ENCODE peak calls at places on chromosomes 2 and 18, in seven cellular contexts. O is endodermal cell, T is breast epithelium, E is sigmoid colon, P is fibroblast of lung, S is astrocyte, H is tibial artery. V is an unnamed sample. For H3K4me1, the result is how much of the 10 kb centered on the place peaks cover.

GRCh38 chr2:120344991-120345975 is 653 bp upstream of the INHBB start:
- DNase-seq in O (peak), S (no peak), H (no peak), T (no peak), P (peak), E (no peak), V (no peak)

GRCh38 chr2:70683455-70683854 is 84.5 kb downstream of the ADD2 start:
- DNase-seq in T (no peak), H (no peak), S (no peak), P (no peak), O (peak), E (peak), V (no peak)

GRCh38 chr18:49371786-49372185 is 88.7 kb downstream of the DYM start:
- DNase-seq in H (no peak), T (no peak), S (peak), E (no peak), P (peak), O (no peak), V (no peak)

GRCh38 chr2:72570401-72570800 is 255.4 kb downstream of the EXOC6B start:
- DNase-seq in T (no peak), S (peak), O (no peak), H (no peak), E (no peak), P (peak), V (no peak)

GRCh38 chr2:10039658-10040410 is 3.5 kb upstream of the KLF11 start:
- DNase-seq in S (no peak), H (peak), P (peak), E (peak), T (peak), O (no peak), V (no peak)

GRCh38 chr2:182366625-182367024 is 60.2 kb downstream of the PDE1A start:
- DNase-seq in H (peak), O (no peak), P (peak), S (peak), T (no peak), E (peak), V (no peak)

GRCh38 chr2:157877761-157878400 is 1.8 kb upstream of the ACVR1 start:
- DNase-seq in S (no peak), O (no peak), H (no peak), E (no peak), T (no peak), P (no peak), V (no peak)

GRCh38 chr2:108594982-108595464 is 60.8 kb downstream of the LIMS1 start:
- DNase-seq in P (peak), E (no peak), T (no peak), O (peak), S (peak), H (no peak), V (no peak)

GRCh38 chr2:100984892-100985307 is 17.2 kb upstream of the RPL31 start:
- DNase-seq in O (peak), S (peak), H (peak), P (peak), T (peak), E (peak), V (peak)

GRCh38 chr18:9711361-9712129 is 3.4 kb downstream of the RAB31 start:
- DNase-seq in T (peak), P (no peak), E (peak), O (no peak), S (no peak), H (no peak), V (no peak)

GRCh38 chr2:24970483-24971299 is 1.1 kb downstream of the DNAJC27 start:
- DNase-seq in P (peak), S (peak), E (peak), T (no peak), O (no peak), H (no peak), V (no peak)

GRCh38 chr18:10926565-10927194 is 222.7 kb downstream of the PIEZO2 start:
- DNase-seq in P (peak), T (no peak), S (peak), H (no peak), E (no peak), O (no peak), V (no peak)

GRCh38 chr2:83196225-83196624 is 1262.9 kb downstream of the SUCLG1 start:
- DNase-seq in O (no peak), S (peak), H (no peak), T (no peak), E (no peak), P (peak), V (no peak)

GRCh38 chr2:31903109-31903780 is 107.6 kb downstream of the MEMO1 start:
- DNase-seq in H (no peak), P (no peak), O (no peak), T (no peak), E (no peak), S (no peak), V (no peak)

GRCh38 chr2:145043399-145043834 is 523.5 kb upstream of the ZEB2 start:
- DNase-seq in O (no peak), S (no peak), H (no peak), T (no peak), P (no peak), E (no peak), V (no peak)

GRCh38 chr2:215637658-215638057 is 201.8 kb upstream of the FN1 start:
- DNase-seq in O (no peak), H (no peak), T (no peak), E (no peak), P (peak), S (peak), V (no peak)

GRCh38 chr2:33184026-33184425 is 237.3 kb downstream of the LTBP1 start:
- DNase-seq in H (no peak), P (no peak), E (no peak), O (no peak), T (no peak), S (no peak), V (no peak)

GRCh38 chr2:11373096-11373495 is 28.7 kb upstream of the ROCK2 start:
- DNase-seq in P (no peak), S (no peak), T (no peak), O (no peak), H (no peak), E (no peak), V (no peak)
- H3K4me1 ChIP-seq in P (under half), S (under half), T (under half), O (under half), H (half or more), E (under half), V (under half)

GRCh38 chr2:221606369-221606768 is 34.3 kb upstream of the EPHA4 start:
- DNase-seq in T (no peak), E (no peak), O (no peak), S (no peak), H (no peak), P (no peak), V (no peak)
- TF ChIP-seq CTCF in T (no peak), E (no peak), O (no peak), S (no peak), H (no peak), P (no peak), V (no peak)

GRCh38 chr2:11333431-11334183 is 10.8 kb downstream of the ROCK2 start:
- DNase-seq in H (no peak), S (no peak), T (no peak), E (no peak), P (no peak), O (no peak), V (no peak)

GRCh38 chr2:11327871-11328270 is 16.6 kb downstream of the ROCK2 start:
- DNase-seq in E (no peak), T (no peak), H (no peak), P (no peak), S (no peak), O (no peak), V (no peak)

GRCh38 chr2:11329759-11330158 is 14.7 kb downstream of the ROCK2 start:
- DNase-seq in O (no peak), S (no peak), E (no peak), T (no peak), P (peak), H (no peak), V (no peak)

GRCh38 chr2:11332596-11332995 is 11.8 kb downstream of the ROCK2 start:
- DNase-seq in S (no peak), O (no peak), H (no peak), T (no peak), P (no peak), E (no peak), V (no peak)

DNA sequence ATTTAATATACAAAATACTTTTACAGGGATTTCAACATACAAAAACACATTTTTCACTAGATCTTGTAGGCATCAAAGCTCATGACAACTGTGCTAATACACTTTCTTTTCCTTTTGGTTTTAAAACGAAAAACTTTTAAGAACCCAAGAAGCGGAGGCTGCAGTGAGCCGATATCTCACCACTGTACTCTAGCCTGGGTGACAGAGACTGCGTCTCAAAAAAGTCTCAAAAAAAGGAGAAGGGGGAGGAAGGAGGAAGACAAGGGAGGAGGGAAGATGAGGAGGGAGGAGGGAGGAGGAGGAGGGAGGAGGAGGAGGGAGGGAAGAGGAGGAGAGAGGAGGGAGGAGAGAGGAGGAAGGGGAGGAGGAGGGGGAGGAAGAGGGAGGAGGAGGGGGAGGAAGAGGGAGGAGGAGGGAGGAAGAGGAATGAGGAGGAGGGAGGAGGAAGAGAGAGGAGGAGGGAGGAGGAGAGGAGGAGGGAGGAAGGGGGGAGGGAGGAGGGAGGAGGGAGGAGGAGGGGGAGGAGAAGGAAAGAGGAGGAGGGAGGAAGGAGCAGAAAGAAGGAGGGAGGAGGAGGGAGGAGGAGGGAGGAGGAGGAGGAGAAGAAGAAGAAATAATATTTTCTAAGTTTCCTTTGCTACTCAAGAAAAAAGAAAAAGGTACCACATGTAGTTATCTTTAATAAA is 13.8 kb downstream of the ROCK2 start:
- DNase-seq in T (no peak), P (no peak), H (no peak), O (no peak), S (no peak), E (no peak), V (no peak)
- H3K4me3 ChIP-seq in T (no peak), P (peak), H (peak), O (no peak), S (no peak), E (no peak), V (no peak)

GRCh38 chr2:55012648-55013484 is 37.4 kb downstream of the RTN4 start:
- DNase-seq in S (no peak), T (no peak), E (no peak), P (no peak), O (no peak), H (no peak), V (no peak)

GRCh38 chr2:55009277-55010055 is 40.8 kb downstream of the RTN4 start:
- DNase-seq in E (no peak), S (no peak), O (no peak), P (no peak), T (no peak), H (no peak), V (no peak)

GRCh38 chr2:55011741-55012574 is 38.3 kb downstream of the RTN4 start:
- DNase-seq in S (no peak), P (no peak), E (no peak), T (no peak), O (no peak), H (no peak), V (no peak)

GRCh38 chr2:55010149-55010591 is 40.1 kb downstream of the RTN4 start:
- DNase-seq in E (peak), T (peak), S (peak), O (no peak), H (peak), P (peak), V (peak)

DNA sequence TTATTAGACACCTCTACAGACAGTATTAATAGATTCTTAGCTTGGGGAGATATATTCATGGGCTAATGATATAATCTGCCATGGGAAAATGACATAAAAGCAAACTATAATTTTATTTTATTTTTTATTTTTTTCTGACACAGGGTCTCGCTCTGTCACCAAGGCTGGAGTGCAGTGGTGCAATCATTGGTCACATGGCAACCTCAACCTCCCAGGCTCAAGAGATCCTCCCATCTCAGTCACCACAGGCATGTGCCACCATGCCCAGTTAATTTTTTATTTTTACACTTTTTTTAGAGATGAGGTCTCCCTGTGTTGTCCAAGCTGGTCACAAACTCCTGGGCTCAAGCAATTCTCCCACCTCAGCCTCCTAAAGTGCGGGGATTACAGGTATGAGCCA is 39.3 kb downstream of the RTN4 start:
- DNase-seq in H (peak), E (no peak), T (peak), O (no peak), S (no peak), P (peak), V (no peak)
- H3K4me1 ChIP-seq in H (half or more), E (half or more), T (under half), O (under half), S (under half), P (under half), V (half or more)

GRCh38 chr18:42072407-42072806 is 117.4 kb downstream of the PIK3C3 start:
- DNase-seq in S (no peak), P (no peak), H (no peak), O (no peak), T (no peak), E (no peak), V (no peak)
- TF ChIP-seq CTCF in S (no peak), P (no peak), H (no peak), O (peak), T (no peak), E (no peak), V (no peak)

DNA sequence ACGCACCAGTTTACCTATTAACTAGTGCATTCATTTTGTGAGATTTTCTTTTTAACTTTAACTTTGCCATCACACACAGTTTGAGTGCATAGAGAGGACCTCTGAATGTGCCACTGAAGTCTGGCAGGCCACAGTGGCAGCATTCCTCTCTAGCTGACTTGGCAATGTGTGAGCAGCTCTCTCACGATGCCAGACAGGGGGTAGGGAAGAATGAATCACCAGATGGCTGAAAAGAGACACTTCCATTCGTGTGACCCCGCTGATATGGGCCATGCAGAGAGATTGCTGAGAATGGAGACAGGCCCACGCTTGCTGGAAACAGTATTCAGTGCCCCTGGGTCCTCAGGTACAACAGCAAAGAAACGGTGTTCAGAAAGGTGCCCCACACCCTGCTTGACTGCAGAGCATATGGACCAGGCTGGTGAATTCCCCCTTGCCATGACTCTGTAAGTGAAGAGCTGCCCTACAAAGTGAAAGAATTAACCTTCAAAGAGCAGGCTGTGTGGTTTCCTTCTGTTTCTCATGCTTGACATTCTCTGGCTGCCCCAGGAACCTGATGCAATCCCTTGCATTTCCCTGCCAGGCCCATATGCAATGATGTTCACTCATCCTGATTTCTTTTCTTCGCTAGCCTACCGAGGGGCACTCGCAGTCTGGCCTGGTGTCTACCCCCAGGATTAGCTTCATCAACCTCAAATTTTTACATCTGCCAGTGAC is 236.1 kb downstream of the CDH20 start:
- DNase-seq in T (no peak), S (peak), O (no peak), H (no peak), P (peak), E (no peak), V (no peak)
- H3K4me3 ChIP-seq in T (no peak), S (peak), O (no peak), H (no peak), P (no peak), E (no peak), V (no peak)

GRCh38 chr2:203682688-203683130 is 23.7 kb upstream of the CD28 start:
- DNase-seq in T (no peak), S (peak), H (peak), P (peak), O (no peak), E (no peak), V (no peak)

GRCh38 chr2:203683421-203683820 is 23.0 kb upstream of the CD28 start:
- DNase-seq in P (no peak), H (no peak), T (no peak), E (no peak), S (no peak), O (no peak), V (no peak)

GRCh38 chr2:203681978-203682377 is 24.5 kb upstream of the CD28 start:
- DNase-seq in H (peak), P (peak), E (no peak), S (no peak), O (no peak), T (no peak), V (no peak)

GRCh38 chr2:203678971-203679370 is 27.5 kb upstream of the CD28 start:
- DNase-seq in H (no peak), T (no peak), P (peak), O (no peak), E (no peak), S (peak), V (no peak)

DNA sequence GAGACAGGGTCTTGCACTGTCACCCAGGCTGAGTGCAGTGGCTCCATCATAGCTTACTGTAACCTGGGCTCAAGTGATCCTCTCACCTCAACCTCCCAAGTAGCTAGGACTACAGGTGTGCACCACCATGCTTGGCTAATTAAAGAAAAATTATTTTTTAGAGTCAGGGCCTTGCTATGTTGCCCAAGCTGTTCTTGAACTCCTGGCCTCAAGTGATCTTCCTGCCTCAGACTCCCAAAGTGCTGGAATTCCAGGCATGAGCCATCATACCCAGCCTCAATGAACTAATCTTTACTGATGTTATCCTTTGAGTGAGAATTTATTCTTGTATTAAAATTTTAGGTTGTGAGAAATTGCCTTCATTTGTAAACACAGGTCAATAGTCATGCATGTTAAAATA is 27.0 kb upstream of the CD28 start:
- DNase-seq in H (no peak), E (no peak), T (no peak), O (no peak), S (no peak), P (no peak), V (no peak)
- H3K4me1 ChIP-seq in H (under half), E (under half), T (under half), O (under half), S (under half), P (under half), V (under half)

GRCh38 chr2:134227666-134228065 is 26.2 kb upstream of the MGAT5 start:
- DNase-seq in S (no peak), H (no peak), P (no peak), O (no peak), T (no peak), E (no peak), V (no peak)

GRCh38 chr2:134229540-134229939 is 24.3 kb upstream of the MGAT5 start:
- DNase-seq in T (no peak), O (no peak), P (no peak), S (no peak), H (no peak), E (no peak), V (no peak)

GRCh38 chr2:134226561-134226960 is 27.3 kb upstream of the MGAT5 start:
- DNase-seq in T (no peak), O (no peak), P (no peak), S (no peak), H (no peak), E (no peak), V (no peak)

GRCh38 chr2:134230885-134231284 is 23.0 kb upstream of the MGAT5 start:
- DNase-seq in E (no peak), O (no peak), T (no peak), P (no peak), S (no peak), H (no peak), V (no peak)

DNA sequence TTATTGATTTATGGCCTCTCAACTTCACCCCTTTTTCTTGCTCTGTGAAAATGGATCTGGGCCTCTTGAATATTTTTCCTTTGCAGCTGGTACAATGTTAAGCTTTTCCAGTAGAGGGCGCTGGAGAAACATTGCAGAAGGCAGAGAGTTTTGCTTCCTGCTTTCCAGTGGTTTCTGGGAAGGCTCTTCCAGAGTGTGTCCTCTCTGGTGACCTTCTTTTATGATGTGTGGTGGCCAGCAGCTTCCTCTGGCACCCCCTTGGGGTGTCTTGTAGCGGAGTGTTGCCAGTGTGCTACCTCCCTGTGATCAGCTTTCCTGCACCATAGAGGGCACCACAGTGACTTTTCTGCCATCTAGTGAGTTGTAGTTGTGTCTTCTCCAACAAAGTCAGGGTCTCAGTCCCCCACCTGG is 25.4 kb upstream of the MGAT5 start:
- DNase-seq in S (no peak), P (no peak), T (no peak), O (no peak), H (no peak), E (no peak), V (no peak)
- TF ChIP-seq CTCF in S (peak), P (peak), T (no peak), O (peak), H (no peak), E (no peak), V (no peak)

DNA sequence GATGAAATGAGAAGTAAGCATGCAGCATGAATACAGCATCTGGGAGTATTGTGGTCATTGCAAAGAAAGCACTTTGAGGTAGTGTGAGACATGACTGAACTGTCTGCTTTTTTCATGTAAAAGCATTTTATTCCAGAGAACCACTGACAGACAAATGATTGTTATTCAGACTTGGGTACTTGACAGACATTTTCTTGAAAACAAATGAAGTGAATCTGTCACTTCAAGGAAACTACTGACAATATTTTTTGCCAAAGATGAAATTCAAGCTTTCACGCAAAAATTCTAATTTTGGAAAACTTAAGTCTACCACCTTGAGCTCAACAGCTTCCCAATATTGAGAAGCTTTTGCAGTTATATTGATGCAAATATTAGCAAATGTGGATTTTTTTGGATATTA is 255.7 kb downstream of the ARL6IP6 start:
- DNase-seq in H (no peak), O (no peak), E (no peak), S (no peak), T (no peak), P (no peak), V (no peak)
- H3K4me3 ChIP-seq in H (no peak), O (no peak), E (no peak), S (no peak), T (no peak), P (no peak), V (no peak)